ENCODE peak calls at places on chromosomes 11 and 22, in four cellular contexts. One of them, this sample, is unnamed.
A peak's percentile ranks its signal among the peaks of the same experiment; 100 is the strongest.

GRCh38 chr11:134447696-134448095 is 35.7 kb upstream of the B3GAT1 start:
- DNase-seq in upper lobe of right lung: peak; percentile 61
- DNase-seq in MM.1S: no peak
- DNase-seq in esophagus squamous epithelium: no peak
- DNase-seq in this sample: no peak

GRCh38 chr11:92383430-92383829 is 158.8 kb downstream of the FAT3 start:
- DNase-seq in esophagus squamous epithelium: no peak
- DNase-seq in upper lobe of right lung: no peak
- DNase-seq in MM.1S: no peak
- DNase-seq in this sample: peak; percentile 21

GRCh38 chr11:103961010-103961409 is 75.4 kb upstream of the DDI1 start:
- DNase-seq in esophagus squamous epithelium: no peak
- DNase-seq in upper lobe of right lung: no peak
- DNase-seq in MM.1S: no peak
- DNase-seq in this sample: no peak

GRCh38 chr11:15629690-15630321 is 515.1 kb downstream of the INSC start:
- DNase-seq in upper lobe of right lung: no peak
- DNase-seq in esophagus squamous epithelium: no peak
- DNase-seq in MM.1S: no peak
- DNase-seq in this sample: no peak

GRCh38 chr11:131491503-131491902 is 121.1 kb downstream of the NTM start:
- DNase-seq in esophagus squamous epithelium: no peak
- DNase-seq in MM.1S: no peak
- DNase-seq in upper lobe of right lung: no peak
- DNase-seq in this sample: no peak

GRCh38 chr11:12224537-12224893 is 114.1 kb downstream of the MICAL2 start:
- DNase-seq in esophagus squamous epithelium: peak; percentile 48
- DNase-seq in MM.1S: peak; percentile 90
- DNase-seq in upper lobe of right lung: peak; percentile 84
- DNase-seq in this sample: peak; percentile 83

GRCh38 chr11:79482800-79483199 is 42.0 kb upstream of the TENM4 start:
- DNase-seq in MM.1S: peak; percentile 20
- DNase-seq in upper lobe of right lung: no peak
- DNase-seq in esophagus squamous epithelium: no peak
- DNase-seq in this sample: no peak

GRCh38 chr22:19663286-19663815 is 51.0 kb upstream of the SEPTIN5 start:
- DNase-seq in upper lobe of right lung: no peak
- DNase-seq in esophagus squamous epithelium: no peak
- DNase-seq in MM.1S: peak; percentile 28
- DNase-seq in this sample: peak; percentile 92

GRCh38 chr11:35282226-35282882 is 137.0 kb downstream of the SLC1A2 start:
- DNase-seq in MM.1S: no peak
- DNase-seq in upper lobe of right lung: no peak
- DNase-seq in esophagus squamous epithelium: no peak
- DNase-seq in this sample: no peak

GRCh38 chr11:35629914-35630313 is 11.7 kb downstream of the FJX1 start:
- DNase-seq in MM.1S: no peak
- DNase-seq in esophagus squamous epithelium: no peak
- DNase-seq in upper lobe of right lung: no peak
- DNase-seq in this sample: no peak

GRCh38 chr22:23144926-23145906 is at the start of gene RAB36:
- DNase-seq in upper lobe of right lung: peak; percentile 99
- DNase-seq in esophagus squamous epithelium: peak; percentile 92
- DNase-seq in MM.1S: peak; percentile 100
- DNase-seq in this sample: peak; percentile 95

GRCh38 chr22:19673660-19674059 is 40.6 kb upstream of the SEPTIN5 start:
- DNase-seq in esophagus squamous epithelium: no peak
- DNase-seq in MM.1S: no peak
- DNase-seq in upper lobe of right lung: no peak
- DNase-seq in this sample: peak; percentile 45

GRCh38 chr11:131064373-131064991 is 148.2 kb upstream of the SNX19 start:
- DNase-seq in upper lobe of right lung: peak; percentile 68
- DNase-seq in MM.1S: peak; percentile 48
- DNase-seq in esophagus squamous epithelium: no peak
- DNase-seq in this sample: no peak

GRCh38 chr22:27438271-27438980 is 363.1 kb downstream of the MN1 start:
- DNase-seq in upper lobe of right lung: no peak
- DNase-seq in esophagus squamous epithelium: no peak
- DNase-seq in MM.1S: no peak
- DNase-seq in this sample: no peak

GRCh38 chr11:73415854-73416615 is 39.8 kb downstream of the RELT start:
- DNase-seq in MM.1S: no peak
- DNase-seq in upper lobe of right lung: no peak
- DNase-seq in esophagus squamous epithelium: no peak
- DNase-seq in this sample: no peak

GRCh38 chr22:40534379-40535188 is 101.9 kb downstream of the MRTFA start:
- DNase-seq in MM.1S: no peak
- DNase-seq in upper lobe of right lung: no peak
- DNase-seq in esophagus squamous epithelium: no peak
- DNase-seq in this sample: no peak

GRCh38 chr11:25515576-25515975 is 816.4 kb upstream of the ANO3 start:
- DNase-seq in esophagus squamous epithelium: no peak
- DNase-seq in MM.1S: no peak
- DNase-seq in upper lobe of right lung: no peak
- DNase-seq in this sample: no peak

GRCh38 chr11:28793282-28793738 is 685.1 kb downstream of the METTL15 start:
- DNase-seq in upper lobe of right lung: no peak
- DNase-seq in MM.1S: no peak
- DNase-seq in esophagus squamous epithelium: no peak
- DNase-seq in this sample: no peak

GRCh38 chr11:3225159-3225758 is 6.6 kb upstream of the MRGPRG start:
- DNase-seq in esophagus squamous epithelium: no peak
- DNase-seq in MM.1S: no peak
- DNase-seq in upper lobe of right lung: no peak
- DNase-seq in this sample: peak; percentile 85

GRCh38 chr22:22230438-22230837 is 14.1 kb upstream of the VPREB1 start:
- DNase-seq in MM.1S: no peak
- DNase-seq in upper lobe of right lung: no peak
- DNase-seq in esophagus squamous epithelium: no peak
- DNase-seq in this sample: no peak

GRCh38 chr11:89321401-89321800 is 143.7 kb downstream of the TYR start:
- DNase-seq in upper lobe of right lung: no peak
- DNase-seq in esophagus squamous epithelium: no peak
- DNase-seq in MM.1S: no peak
- DNase-seq in this sample: no peak

GRCh38 chr11:66934971-66935779 is 23.0 kb downstream of the PC start:
- DNase-seq in MM.1S: no peak
- DNase-seq in esophagus squamous epithelium: no peak
- DNase-seq in upper lobe of right lung: no peak
- DNase-seq in this sample: no peak

GRCh38 chr22:20022231-20023069 is 1.5 kb downstream of the TANGO2 start:
- DNase-seq in esophagus squamous epithelium: no peak
- DNase-seq in upper lobe of right lung: no peak
- DNase-seq in MM.1S: no peak
- DNase-seq in this sample: no peak

GRCh38 chr22:31377609-31378008 is 21.8 kb upstream of the DRG1 start:
- DNase-seq in upper lobe of right lung: no peak
- DNase-seq in esophagus squamous epithelium: no peak
- DNase-seq in MM.1S: no peak
- DNase-seq in this sample: no peak

GRCh38 chr22:26768986-26769385 is 111.6 kb downstream of the MIAT start:
- DNase-seq in esophagus squamous epithelium: no peak
- DNase-seq in MM.1S: no peak
- DNase-seq in upper lobe of right lung: no peak
- DNase-seq in this sample: no peak

GRCh38 chr11:60869451-60869825 is 2.1 kb downstream of the ZP1 start:
- DNase-seq in upper lobe of right lung: peak; percentile 53
- DNase-seq in MM.1S: no peak
- DNase-seq in esophagus squamous epithelium: no peak
- DNase-seq in this sample: no peak

GRCh38 chr11:1863352-1864215 is 10.7 kb downstream of the LSP1 start:
- DNase-seq in esophagus squamous epithelium: no peak
- DNase-seq in MM.1S: no peak
- DNase-seq in upper lobe of right lung: peak; percentile 82
- DNase-seq in this sample: peak; percentile 96
- H3K4me3 ChIP-seq in esophagus squamous epithelium: peak overlapping the region; percentile 37
- H3K4me3 ChIP-seq in MM.1S: no peak overlapping the region
- H3K4me3 ChIP-seq in upper lobe of right lung: no peak overlapping the region
- H3K4me3 ChIP-seq in this sample: no peak overlapping the region

GRCh38 chr22:48244388-48245118 is 1482.1 kb downstream of the TBC1D22A start:
- DNase-seq in upper lobe of right lung: peak; percentile 57
- DNase-seq in MM.1S: no peak
- DNase-seq in esophagus squamous epithelium: no peak
- DNase-seq in this sample: no peak

GRCh38 chr22:48240935-48241230 is 1478.4 kb downstream of the TBC1D22A start:
- DNase-seq in esophagus squamous epithelium: no peak
- DNase-seq in MM.1S: no peak
- DNase-seq in upper lobe of right lung: no peak
- DNase-seq in this sample: peak; percentile 25

GRCh38 chr22:48240165-48240934 is 1477.9 kb downstream of the TBC1D22A start:
- DNase-seq in MM.1S: no peak
- DNase-seq in upper lobe of right lung: no peak
- DNase-seq in esophagus squamous epithelium: no peak
- DNase-seq in this sample: no peak

GRCh38 chr22:48241658-48242057 is 1479.2 kb downstream of the TBC1D22A start:
- DNase-seq in upper lobe of right lung: peak; percentile 57
- DNase-seq in MM.1S: no peak
- DNase-seq in esophagus squamous epithelium: no peak
- DNase-seq in this sample: peak; percentile 76

GRCh38 chr22:48242461-48242864 is 1480.0 kb downstream of the TBC1D22A start:
- DNase-seq in upper lobe of right lung: no peak
- DNase-seq in esophagus squamous epithelium: no peak
- DNase-seq in MM.1S: no peak
- DNase-seq in this sample: no peak
- H3K4me3 ChIP-seq in upper lobe of right lung: no peak overlapping the region
- H3K4me3 ChIP-seq in esophagus squamous epithelium: no peak overlapping the region
- H3K4me3 ChIP-seq in MM.1S: no peak overlapping the region
- H3K4me3 ChIP-seq in this sample: no peak overlapping the region

DNA sequence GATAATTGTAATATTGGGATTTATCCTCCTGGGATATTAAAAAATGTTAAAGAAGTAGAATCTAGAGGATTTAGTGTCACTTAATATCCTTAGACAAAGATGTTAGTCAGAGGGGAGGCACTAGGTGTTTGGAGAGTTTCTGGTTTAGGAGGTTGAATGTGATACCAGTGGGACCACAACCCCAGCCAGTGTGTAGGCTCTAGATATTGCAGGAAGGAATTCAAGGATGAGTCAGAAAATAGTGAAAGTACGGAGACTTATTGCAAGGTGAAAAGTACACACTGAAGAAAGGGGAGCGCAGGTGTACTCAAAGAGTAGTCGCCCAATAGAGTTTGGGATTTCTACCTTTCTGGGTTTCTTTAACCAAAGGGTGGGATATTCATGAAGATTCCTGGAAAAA is 5.7 kb upstream of the TMEM41B start:
- DNase-seq in upper lobe of right lung: no peak
- DNase-seq in MM.1S: no peak
- DNase-seq in esophagus squamous epithelium: no peak
- DNase-seq in this sample: no peak
- H3K4me3 ChIP-seq in upper lobe of right lung: no peak overlapping the region
- H3K4me3 ChIP-seq in MM.1S: no peak overlapping the region
- H3K4me3 ChIP-seq in esophagus squamous epithelium: no peak overlapping the region
- H3K4me3 ChIP-seq in this sample: no peak overlapping the region

DNA sequence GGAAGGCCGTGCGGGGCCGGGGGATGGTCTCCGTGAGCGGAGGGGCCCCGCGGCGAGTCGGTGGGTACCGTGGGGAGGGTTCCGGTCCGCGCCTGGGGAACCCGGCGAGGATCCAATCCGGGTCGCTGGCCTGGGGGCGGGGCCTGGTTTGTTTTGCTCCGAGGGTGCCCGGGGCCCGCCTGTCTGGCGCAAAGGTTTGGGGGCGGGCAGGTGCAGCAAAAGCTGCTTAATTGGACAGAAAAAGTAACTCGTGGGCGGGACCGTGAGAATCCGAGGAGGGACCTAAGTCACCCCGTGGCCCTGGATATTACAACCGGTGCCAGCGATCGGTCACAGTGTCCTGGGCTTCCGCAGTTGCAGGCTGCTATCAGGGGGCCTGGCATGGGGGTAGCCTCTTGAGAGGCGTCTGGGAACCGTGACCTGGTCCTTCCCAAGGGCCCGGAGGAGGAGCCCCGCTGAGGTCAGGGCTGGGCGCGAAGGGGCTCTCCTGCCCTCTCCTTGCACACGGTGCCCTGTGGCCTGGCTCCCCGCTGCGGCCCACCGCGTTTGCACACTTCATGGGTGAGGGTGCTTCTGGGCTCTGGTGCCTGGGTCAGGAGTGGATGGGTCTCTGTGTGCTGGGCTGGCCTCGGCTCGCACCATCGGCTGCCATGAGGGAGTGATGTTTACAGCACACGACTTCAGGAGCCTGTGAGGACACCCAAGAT is 1.4 kb downstream of the PNPLA2 start:
- DNase-seq in esophagus squamous epithelium: peak; percentile 74
- DNase-seq in upper lobe of right lung: peak; percentile 97
- DNase-seq in MM.1S: peak; percentile 98
- DNase-seq in this sample: peak; percentile 98
- H3K4me3 ChIP-seq in esophagus squamous epithelium: peak overlapping the region; percentile 87
- H3K4me3 ChIP-seq in upper lobe of right lung: peak overlapping the region; percentile 91
- H3K4me3 ChIP-seq in MM.1S: peak overlapping the region; percentile 78
- H3K4me3 ChIP-seq in this sample: peak overlapping the region; percentile 84

DNA sequence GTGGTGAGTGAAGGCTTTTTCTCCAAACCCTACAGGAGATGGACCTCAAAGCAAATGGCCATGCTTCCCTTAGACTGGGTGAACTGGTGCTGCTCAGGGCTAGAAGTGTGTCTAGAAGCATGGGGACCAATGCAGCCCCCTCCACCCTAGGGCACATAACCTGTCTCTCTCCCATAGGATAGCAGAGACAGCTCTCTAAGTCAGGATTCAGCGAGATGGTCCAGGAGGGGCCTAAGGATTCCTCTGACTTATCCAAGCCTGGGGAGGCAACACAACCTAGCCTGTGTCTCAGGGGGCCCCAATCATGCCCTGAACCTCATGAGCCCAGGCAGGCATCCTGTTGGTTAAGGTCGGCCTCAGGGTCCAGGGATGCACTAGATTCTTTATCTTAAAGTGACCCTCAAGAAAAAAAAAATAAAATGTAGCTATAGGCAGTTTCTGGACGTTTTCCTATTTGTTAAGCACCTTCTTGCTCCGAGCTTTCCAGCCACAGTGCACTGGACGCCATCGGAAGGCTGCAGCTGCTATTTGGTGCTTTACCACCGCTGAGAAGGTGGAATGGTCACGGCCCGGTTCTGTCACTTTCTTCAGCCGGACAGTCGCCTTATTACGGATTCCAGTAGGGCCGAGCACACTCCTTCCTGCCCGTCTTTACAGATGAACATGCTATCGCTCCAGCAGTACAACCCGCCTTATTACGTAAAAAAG is 5.0 kb upstream of the CCND1 start:
- DNase-seq in upper lobe of right lung: no peak
- DNase-seq in esophagus squamous epithelium: no peak
- DNase-seq in MM.1S: no peak
- DNase-seq in this sample: no peak
- H3K4me3 ChIP-seq in upper lobe of right lung: peak overlapping the region; percentile 55
- H3K4me3 ChIP-seq in esophagus squamous epithelium: peak overlapping the region; percentile 82
- H3K4me3 ChIP-seq in MM.1S: peak overlapping the region; percentile 26
- H3K4me3 ChIP-seq in this sample: no peak overlapping the region

This sample was measured in lower leg skin.